ENCODE peak calls at places on chromosomes 6 and 20, in four cellular contexts. One of them, this sample, is unnamed.
A peak's percentile ranks its signal among the peaks of the same experiment; 100 is the strongest.

GRCh38 chr6:128443553-128443952 is 76.8 kb downstream of the PTPRK start:
- DNase-seq in ELR: no peak
- DNase-seq in activated CD4-positive, alpha-beta memory T cell treated with anti-CD3 and anti-CD28 coated beads, Interleukin-2, amount 10 ng/mL, durations not matched to agents 7 days and 5 days: no peak
- DNase-seq in LoVo: no peak
- DNase-seq in this sample: no peak

GRCh38 chr6:31128093-31128676 is 7.9 kb upstream of the CDSN start:
- DNase-seq in ELR: peak; percentile 65
- DNase-seq in LoVo: peak; percentile 66
- DNase-seq in activated CD4-positive, alpha-beta memory T cell treated with anti-CD3 and anti-CD28 coated beads, Interleukin-2, amount 10 ng/mL, durations not matched to agents 7 days and 5 days: peak; percentile 78
- DNase-seq in this sample: peak; percentile 45

GRCh38 chr20:17965042-17965697 is 3.4 kb downstream of the SNX5 start:
- DNase-seq in ELR: no peak
- DNase-seq in activated CD4-positive, alpha-beta memory T cell treated with anti-CD3 and anti-CD28 coated beads, Interleukin-2, amount 10 ng/mL, durations not matched to agents 7 days and 5 days: no peak
- DNase-seq in LoVo: no peak
- DNase-seq in this sample: no peak

GRCh38 chr20:35461620-35462019 is 6.2 kb downstream of the CEP250 start:
- DNase-seq in activated CD4-positive, alpha-beta memory T cell treated with anti-CD3 and anti-CD28 coated beads, Interleukin-2, amount 10 ng/mL, durations not matched to agents 7 days and 5 days: no peak
- DNase-seq in LoVo: no peak
- DNase-seq in ELR: no peak
- DNase-seq in this sample: no peak

GRCh38 chr20:4898282-4898681 is 103.0 kb downstream of the SLC23A2 start:
- DNase-seq in LoVo: peak; percentile 73
- DNase-seq in ELR: peak; percentile 83
- DNase-seq in activated CD4-positive, alpha-beta memory T cell treated with anti-CD3 and anti-CD28 coated beads, Interleukin-2, amount 10 ng/mL, durations not matched to agents 7 days and 5 days: no peak
- DNase-seq in this sample: peak; percentile 96

GRCh38 chr20:35823937-35824336 is 52.1 kb downstream of the PHF20 start:
- DNase-seq in LoVo: no peak
- DNase-seq in activated CD4-positive, alpha-beta memory T cell treated with anti-CD3 and anti-CD28 coated beads, Interleukin-2, amount 10 ng/mL, durations not matched to agents 7 days and 5 days: no peak
- DNase-seq in ELR: no peak
- DNase-seq in this sample: no peak

GRCh38 chr20:64131406-64131805 is 24.0 kb upstream of the NPBWR2 start:
- DNase-seq in ELR: peak; percentile 59
- DNase-seq in LoVo: no peak
- DNase-seq in activated CD4-positive, alpha-beta memory T cell treated with anti-CD3 and anti-CD28 coated beads, Interleukin-2, amount 10 ng/mL, durations not matched to agents 7 days and 5 days: no peak
- DNase-seq in this sample: no peak

GRCh38 chr20:10761232-10761631 is 87.4 kb upstream of the JAG1 start:
- DNase-seq in LoVo: no peak
- DNase-seq in ELR: no peak
- DNase-seq in activated CD4-positive, alpha-beta memory T cell treated with anti-CD3 and anti-CD28 coated beads, Interleukin-2, amount 10 ng/mL, durations not matched to agents 7 days and 5 days: no peak
- DNase-seq in this sample: no peak

GRCh38 chr6:3230275-3231212 is 3.1 kb upstream of the TUBB2B start:
- DNase-seq in activated CD4-positive, alpha-beta memory T cell treated with anti-CD3 and anti-CD28 coated beads, Interleukin-2, amount 10 ng/mL, durations not matched to agents 7 days and 5 days: no peak
- DNase-seq in ELR: peak; percentile 62
- DNase-seq in LoVo: no peak
- DNase-seq in this sample: no peak

GRCh38 chr6:56329296-56330050 is 82.1 kb upstream of the COL21A1 start:
- DNase-seq in activated CD4-positive, alpha-beta memory T cell treated with anti-CD3 and anti-CD28 coated beads, Interleukin-2, amount 10 ng/mL, durations not matched to agents 7 days and 5 days: no peak
- DNase-seq in LoVo: no peak
- DNase-seq in ELR: peak; percentile 43
- DNase-seq in this sample: no peak

GRCh38 chr6:20866940-20867630 is 332.8 kb downstream of the CDKAL1 start:
- DNase-seq in LoVo: no peak
- DNase-seq in activated CD4-positive, alpha-beta memory T cell treated with anti-CD3 and anti-CD28 coated beads, Interleukin-2, amount 10 ng/mL, durations not matched to agents 7 days and 5 days: no peak
- DNase-seq in ELR: peak; percentile 53
- DNase-seq in this sample: no peak

GRCh38 chr6:71476371-71476770 is 187.8 kb downstream of the OGFRL1 start:
- DNase-seq in activated CD4-positive, alpha-beta memory T cell treated with anti-CD3 and anti-CD28 coated beads, Interleukin-2, amount 10 ng/mL, durations not matched to agents 7 days and 5 days: no peak
- DNase-seq in ELR: no peak
- DNase-seq in LoVo: no peak
- DNase-seq in this sample: no peak

GRCh38 chr20:49392745-49393144 is 89.7 kb downstream of the KCNB1 start:
- DNase-seq in activated CD4-positive, alpha-beta memory T cell treated with anti-CD3 and anti-CD28 coated beads, Interleukin-2, amount 10 ng/mL, durations not matched to agents 7 days and 5 days: no peak
- DNase-seq in LoVo: no peak
- DNase-seq in ELR: no peak
- DNase-seq in this sample: no peak

GRCh38 chr6:142872376-142872775 is 72.6 kb downstream of the HIVEP2 start:
- DNase-seq in LoVo: peak; percentile 23
- DNase-seq in activated CD4-positive, alpha-beta memory T cell treated with anti-CD3 and anti-CD28 coated beads, Interleukin-2, amount 10 ng/mL, durations not matched to agents 7 days and 5 days: no peak
- DNase-seq in ELR: peak; percentile 44
- DNase-seq in this sample: no peak

GRCh38 chr6:26653007-26653406 is 6.5 kb downstream of the ZNF322 start:
- DNase-seq in ELR: no peak
- DNase-seq in activated CD4-positive, alpha-beta memory T cell treated with anti-CD3 and anti-CD28 coated beads, Interleukin-2, amount 10 ng/mL, durations not matched to agents 7 days and 5 days: no peak
- DNase-seq in LoVo: no peak
- DNase-seq in this sample: no peak

GRCh38 chr6:131250121-131250520 is 114.9 kb downstream of the AKAP7 start:
- DNase-seq in LoVo: peak; percentile 8
- DNase-seq in activated CD4-positive, alpha-beta memory T cell treated with anti-CD3 and anti-CD28 coated beads, Interleukin-2, amount 10 ng/mL, durations not matched to agents 7 days and 5 days: no peak
- DNase-seq in ELR: peak; percentile 43
- DNase-seq in this sample: no peak

GRCh38 chr20:48603116-48603818 is 224.5 kb downstream of the PREX1 start:
- DNase-seq in activated CD4-positive, alpha-beta memory T cell treated with anti-CD3 and anti-CD28 coated beads, Interleukin-2, amount 10 ng/mL, durations not matched to agents 7 days and 5 days: no peak
- DNase-seq in LoVo: no peak
- DNase-seq in ELR: no peak
- DNase-seq in this sample: no peak

GRCh38 chr6:81735756-81736380 is 16.6 kb downstream of the TENT5A start:
- DNase-seq in ELR: peak; percentile 36
- DNase-seq in activated CD4-positive, alpha-beta memory T cell treated with anti-CD3 and anti-CD28 coated beads, Interleukin-2, amount 10 ng/mL, durations not matched to agents 7 days and 5 days: no peak
- DNase-seq in LoVo: no peak
- DNase-seq in this sample: no peak

GRCh38 chr6:142735182-142735581 is 209.8 kb downstream of the HIVEP2 start:
- DNase-seq in LoVo: no peak
- DNase-seq in ELR: peak; percentile 15
- DNase-seq in activated CD4-positive, alpha-beta memory T cell treated with anti-CD3 and anti-CD28 coated beads, Interleukin-2, amount 10 ng/mL, durations not matched to agents 7 days and 5 days: no peak
- DNase-seq in this sample: no peak

GRCh38 chr6:137910424-137910834 is 43.4 kb downstream of the TNFAIP3 start:
- DNase-seq in ELR: no peak
- DNase-seq in activated CD4-positive, alpha-beta memory T cell treated with anti-CD3 and anti-CD28 coated beads, Interleukin-2, amount 10 ng/mL, durations not matched to agents 7 days and 5 days: no peak
- DNase-seq in LoVo: no peak
- DNase-seq in this sample: no peak

GRCh38 chr6:48777411-48777810 is 666.4 kb upstream of the PTCHD4 start:
- DNase-seq in activated CD4-positive, alpha-beta memory T cell treated with anti-CD3 and anti-CD28 coated beads, Interleukin-2, amount 10 ng/mL, durations not matched to agents 7 days and 5 days: no peak
- DNase-seq in LoVo: no peak
- DNase-seq in ELR: no peak
- DNase-seq in this sample: no peak

GRCh38 chr6:19415605-19416326 is 421.4 kb upstream of the ID4 start:
- DNase-seq in LoVo: no peak
- DNase-seq in ELR: peak; percentile 89
- DNase-seq in activated CD4-positive, alpha-beta memory T cell treated with anti-CD3 and anti-CD28 coated beads, Interleukin-2, amount 10 ng/mL, durations not matched to agents 7 days and 5 days: no peak
- DNase-seq in this sample: peak; percentile 94

GRCh38 chr20:51760905-51761544 is 7.2 kb downstream of the ATP9A start:
- DNase-seq in LoVo: peak; percentile 83
- DNase-seq in activated CD4-positive, alpha-beta memory T cell treated with anti-CD3 and anti-CD28 coated beads, Interleukin-2, amount 10 ng/mL, durations not matched to agents 7 days and 5 days: no peak
- DNase-seq in ELR: peak; percentile 80
- DNase-seq in this sample: peak; percentile 84

GRCh38 chr6:12875061-12875460 is 158.5 kb downstream of the PHACTR1 start:
- DNase-seq in LoVo: no peak
- DNase-seq in activated CD4-positive, alpha-beta memory T cell treated with anti-CD3 and anti-CD28 coated beads, Interleukin-2, amount 10 ng/mL, durations not matched to agents 7 days and 5 days: no peak
- DNase-seq in ELR: peak; percentile 97
- DNase-seq in this sample: no peak

GRCh38 chr6:11333292-11333849 is 100.9 kb upstream of the NEDD9 start:
- DNase-seq in LoVo: no peak
- DNase-seq in activated CD4-positive, alpha-beta memory T cell treated with anti-CD3 and anti-CD28 coated beads, Interleukin-2, amount 10 ng/mL, durations not matched to agents 7 days and 5 days: no peak
- DNase-seq in ELR: no peak
- DNase-seq in this sample: no peak

GRCh38 chr20:3486850-3487249 is 16.0 kb downstream of the ATRN start:
- DNase-seq in LoVo: no peak
- DNase-seq in activated CD4-positive, alpha-beta memory T cell treated with anti-CD3 and anti-CD28 coated beads, Interleukin-2, amount 10 ng/mL, durations not matched to agents 7 days and 5 days: no peak
- DNase-seq in ELR: no peak
- DNase-seq in this sample: no peak

GRCh38 chr6:108561742-108562502 is 1.2 kb downstream of the FOXO3 start:
- DNase-seq in ELR: peak; percentile 53
- DNase-seq in LoVo: no peak
- DNase-seq in activated CD4-positive, alpha-beta memory T cell treated with anti-CD3 and anti-CD28 coated beads, Interleukin-2, amount 10 ng/mL, durations not matched to agents 7 days and 5 days: no peak
- DNase-seq in this sample: peak; percentile 25

GRCh38 chr6:56804996-56805395 is 149.9 kb upstream of the BEND6 start:
- DNase-seq in LoVo: no peak
- DNase-seq in activated CD4-positive, alpha-beta memory T cell treated with anti-CD3 and anti-CD28 coated beads, Interleukin-2, amount 10 ng/mL, durations not matched to agents 7 days and 5 days: no peak
- DNase-seq in ELR: peak; percentile 88
- DNase-seq in this sample: peak; percentile 39

GRCh38 chr6:14763139-14763538 is 482.7 kb upstream of the JARID2 start:
- DNase-seq in LoVo: no peak
- DNase-seq in ELR: peak; percentile 70
- DNase-seq in activated CD4-positive, alpha-beta memory T cell treated with anti-CD3 and anti-CD28 coated beads, Interleukin-2, amount 10 ng/mL, durations not matched to agents 7 days and 5 days: no peak
- DNase-seq in this sample: no peak

GRCh38 chr6:109344226-109344625 is 38.0 kb downstream of the CD164 start:
- DNase-seq in activated CD4-positive, alpha-beta memory T cell treated with anti-CD3 and anti-CD28 coated beads, Interleukin-2, amount 10 ng/mL, durations not matched to agents 7 days and 5 days: no peak
- DNase-seq in ELR: no peak
- DNase-seq in LoVo: no peak
- DNase-seq in this sample: peak; percentile 86

GRCh38 chr6:71977860-71978259 is 91.5 kb downstream of the RIMS1 start:
- DNase-seq in activated CD4-positive, alpha-beta memory T cell treated with anti-CD3 and anti-CD28 coated beads, Interleukin-2, amount 10 ng/mL, durations not matched to agents 7 days and 5 days: no peak
- DNase-seq in ELR: no peak
- DNase-seq in LoVo: no peak
- DNase-seq in this sample: no peak

GRCh38 chr6:108364470-108364869 is 69.6 kb downstream of the AFG1L start:
- DNase-seq in ELR: no peak
- DNase-seq in LoVo: no peak
- DNase-seq in activated CD4-positive, alpha-beta memory T cell treated with anti-CD3 and anti-CD28 coated beads, Interleukin-2, amount 10 ng/mL, durations not matched to agents 7 days and 5 days: no peak
- DNase-seq in this sample: no peak

GRCh38 chr6:169752074-169752623 is 727 bp downstream of the ERMARD start:
- DNase-seq in LoVo: no peak
- DNase-seq in ELR: peak; percentile 29
- DNase-seq in activated CD4-positive, alpha-beta memory T cell treated with anti-CD3 and anti-CD28 coated beads, Interleukin-2, amount 10 ng/mL, durations not matched to agents 7 days and 5 days: no peak
- DNase-seq in this sample: no peak

GRCh38 chr6:71107935-71108420 is 151.1 kb upstream of the B3GAT2 start:
- DNase-seq in activated CD4-positive, alpha-beta memory T cell treated with anti-CD3 and anti-CD28 coated beads, Interleukin-2, amount 10 ng/mL, durations not matched to agents 7 days and 5 days: no peak
- DNase-seq in LoVo: peak; percentile 2
- DNase-seq in ELR: peak; percentile 72
- DNase-seq in this sample: no peak